ENCODE peak calls at places on chromosome 17, in eight cellular contexts. A is GM12878, O is lung, M is osteoblast, E is A549, P is ovary, W is nephron progenitor cell, S is foreskin fibroblast. Z is an unnamed sample.
A peak's percentile ranks its signal among the peaks of the same experiment; 100 is the strongest.

GRCh38 chr17:79864147-79864546 is 24.9 kb upstream of the CBX4 start:
- DNase-seq in E (no peak), S (no peak), A (no peak), W (no peak), O (no peak), M (no peak), P (no peak), Z (no peak)

GRCh38 chr17:60941028-60941427 is 263.4 kb downstream of the BCAS3 start:
- DNase-seq in A (no peak), S (peak; percentile 90), P (no peak), E (no peak), M (peak; percentile 46), O (peak; percentile 50), W (no peak), Z (no peak)

GRCh38 chr17:69709441-69709840 is 294.9 kb downstream of the MAP2K6 start:
- DNase-seq in O (no peak), A (no peak), P (no peak), S (no peak), M (no peak), W (no peak), E (no peak), Z (no peak)

GRCh38 chr17:73100363-73100762 is 7.9 kb upstream of the SLC39A11 start:
- DNase-seq in P (no peak), A (no peak), O (no peak), E (no peak), W (no peak), S (no peak), M (no peak), Z (no peak)

GRCh38 chr17:71978435-71978834 is 142.4 kb upstream of the SOX9 start:
- DNase-seq in P (no peak), E (no peak), W (no peak), A (no peak), M (no peak), O (no peak), S (no peak), Z (no peak)

GRCh38 chr17:72295916-72296315 is 175.1 kb downstream of the SOX9 start:
- DNase-seq in O (no peak), P (no peak), A (no peak), W (no peak), E (no peak), M (no peak), S (no peak), Z (no peak)

GRCh38 chr17:80001376-80001775 is 34.3 kb downstream of the TBC1D16 start:
- DNase-seq in W (no peak), O (no peak), A (no peak), S (no peak), E (no peak), M (no peak), P (no peak), Z (no peak)

GRCh38 chr17:72151565-72152391 is 31.0 kb downstream of the SOX9 start:
- DNase-seq in S (peak; percentile 86), P (no peak), W (no peak), E (peak; percentile 98), A (no peak), M (peak; percentile 81), O (peak; percentile 61), Z (no peak)

GRCh38 chr17:17661134-17661533 is 20.1 kb upstream of the RAI1 start:
- DNase-seq in S (no peak), W (no peak), O (no peak), M (no peak), A (no peak), E (no peak), P (no peak), Z (no peak)

GRCh38 chr17:27473748-27474609 is 17.7 kb downstream of the KSR1 start:
- DNase-seq in W (no peak), P (no peak), M (no peak), S (no peak), O (peak; percentile 57), A (peak; percentile 97), E (no peak), Z (peak; percentile 55)

GRCh38 chr17:9906616-9907015 is 1.5 kb upstream of the RCVRN start:
- DNase-seq in W (no peak), A (no peak), M (no peak), S (no peak), E (no peak), P (no peak), O (no peak), Z (no peak)

GRCh38 chr17:32261937-32262510 is 3.6 kb upstream of the RHBDL3 start:
- DNase-seq in P (no peak), W (no peak), O (no peak), E (no peak), S (no peak), M (no peak), A (no peak), Z (no peak)

GRCh38 chr17:32261521-32261792 is 4.2 kb upstream of the RHBDL3 start:
- DNase-seq in S (no peak), W (no peak), A (no peak), P (no peak), M (no peak), E (peak; percentile 63), O (no peak), Z (no peak)

GRCh38 chr17:32258383-32259121 is 7.1 kb upstream of the RHBDL3 start:
- DNase-seq in W (no peak), O (no peak), P (no peak), A (no peak), S (peak; percentile 12), E (no peak), M (no peak), Z (no peak)

GRCh38 chr17:32256695-32257013 is 9.0 kb upstream of the RHBDL3 start:
- DNase-seq in E (no peak), M (no peak), W (no peak), O (no peak), A (no peak), S (no peak), P (no peak), Z (no peak)

DNA sequence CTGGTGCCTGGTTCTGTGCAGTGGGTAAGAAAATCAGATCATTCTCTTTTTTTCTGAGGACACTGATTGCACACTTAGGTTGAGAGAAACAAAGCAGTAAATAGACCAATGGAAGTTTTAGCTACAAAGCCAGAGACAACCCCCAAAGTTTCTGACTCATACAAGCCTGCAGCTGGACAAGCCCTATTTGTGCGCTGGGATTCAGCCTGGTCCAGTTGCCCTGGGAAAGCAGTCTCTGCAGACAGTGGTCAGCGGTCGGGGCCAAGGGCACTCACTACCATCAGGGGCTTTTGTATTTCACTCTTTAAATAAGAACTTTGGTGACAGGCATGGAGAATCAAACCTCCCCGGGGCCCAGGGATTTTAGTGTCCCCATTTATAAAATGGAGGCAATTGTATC is 6.0 kb upstream of the RHBDL3 start:
- DNase-seq in P (no peak), O (no peak), S (peak; percentile 78), E (no peak), W (no peak), M (peak; percentile 99), A (no peak), Z (no peak)
- TF ChIP-seq CTCF in P (no peak), O (no peak), S (no peak), E (no peak), W (no peak), M (no peak), A (no peak), Z (no peak)

DNA sequence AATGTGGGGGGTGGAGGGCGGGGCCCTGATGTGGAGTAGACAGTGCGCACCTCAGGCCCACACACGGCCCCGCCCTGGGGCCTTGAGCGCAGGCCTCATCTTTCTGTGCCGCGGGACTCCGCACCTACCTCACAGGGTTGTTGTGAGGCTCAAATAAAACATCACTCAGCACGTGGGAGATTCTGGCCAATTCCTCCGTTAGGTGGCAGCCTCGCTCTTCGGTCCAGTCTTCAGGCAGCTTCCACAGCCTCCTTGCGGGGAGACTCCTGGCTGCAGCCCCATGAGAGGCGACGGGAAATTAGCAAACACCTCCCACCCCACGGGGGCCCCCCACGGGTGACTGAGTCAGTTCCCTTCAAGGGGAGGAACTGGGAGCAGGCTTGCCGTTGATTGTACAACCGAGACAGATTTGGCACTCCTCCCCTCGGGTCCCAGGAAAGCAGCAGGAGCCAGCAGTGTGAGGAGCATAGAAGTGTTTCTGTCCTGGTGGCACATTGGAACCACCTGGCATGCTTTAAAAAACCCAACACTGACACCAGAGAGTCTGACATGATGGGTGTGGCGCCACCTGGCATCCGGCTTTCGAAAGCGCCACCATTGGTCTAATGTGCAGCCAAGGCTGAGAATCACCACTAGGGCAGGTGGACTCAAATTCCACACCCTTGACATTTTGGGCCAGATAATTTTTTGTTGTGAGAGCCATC is 7.6 kb downstream of the MRM1 start:
- DNase-seq in E (peak; percentile 62), M (peak; percentile 95), A (no peak), S (peak; percentile 89), P (peak; percentile 66), O (no peak), W (peak; percentile 65), Z (no peak)
- TF ChIP-seq CTCF in E (peak; percentile 45), M (peak; percentile 50), A (peak; percentile 33), S (peak; percentile 63), P (no peak), O (peak; percentile 16), W (peak; percentile 51), Z (peak; percentile 51)

DNA sequence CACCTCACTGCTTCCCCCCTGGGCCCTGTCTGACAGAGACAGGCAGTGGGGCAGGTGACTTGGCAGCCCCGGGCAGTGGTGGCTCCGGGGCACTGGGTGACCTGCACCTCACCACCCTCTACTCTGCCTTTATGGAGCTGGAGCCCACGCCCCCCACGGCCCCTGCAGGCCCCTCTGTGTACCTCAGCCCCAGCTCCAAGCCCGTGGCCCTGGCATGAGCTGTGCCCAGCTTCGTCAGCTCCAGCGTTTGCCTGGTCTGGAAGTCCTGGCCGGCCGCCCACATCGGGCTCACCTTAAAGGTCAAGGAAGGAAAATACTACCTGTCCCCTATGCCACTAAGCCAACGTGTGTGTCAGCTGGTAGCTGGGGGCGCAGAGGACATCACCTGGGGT is 15.2 kb downstream of the UNC119 start:
- DNase-seq in S (no peak), O (no peak), W (no peak), A (no peak), M (no peak), E (no peak), P (no peak), Z (no peak)
- TF ChIP-seq CTCF in S (no peak), O (no peak), W (no peak), A (no peak), M (no peak), E (no peak), P (no peak), Z (no peak)

DNA sequence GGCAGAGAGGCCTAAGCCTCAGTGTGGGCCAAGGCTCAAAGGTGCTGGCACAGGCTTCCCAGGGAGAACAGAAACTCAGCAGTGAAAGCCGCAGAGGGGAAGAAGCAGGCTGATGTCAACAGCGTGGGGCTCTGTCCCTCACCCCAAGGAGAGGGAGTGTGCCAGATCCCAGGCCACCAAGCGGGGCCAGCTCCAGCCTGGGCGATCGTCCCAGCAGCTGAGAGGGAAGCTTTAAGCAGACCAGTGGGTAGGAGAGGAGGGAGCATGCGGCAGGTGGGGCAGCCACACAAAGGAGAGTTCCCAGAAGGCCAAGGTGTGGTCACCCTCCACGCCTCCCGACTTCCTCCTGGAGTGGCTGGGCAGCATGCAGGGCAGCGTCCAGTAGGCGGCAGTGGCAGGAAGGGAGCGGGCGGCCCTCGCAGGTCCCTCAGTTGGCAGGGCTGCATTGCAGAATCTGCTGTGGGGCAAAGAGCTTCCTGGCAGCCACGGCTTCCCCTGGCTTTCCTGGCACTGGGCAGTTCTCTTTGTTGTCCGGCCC is 6.0 kb downstream of the SYNGR2 start:
- DNase-seq in W (no peak), O (peak; percentile 93), M (peak; percentile 83), E (peak; percentile 56), P (peak; percentile 60), S (no peak), A (no peak), Z (no peak)
- TF ChIP-seq CTCF in W (no peak), O (peak; percentile 30), M (no peak), E (no peak), P (no peak), S (no peak), A (peak; percentile 48), Z (no peak)